ENCODE peak calls at places on chromosome 18, in five cellular contexts. One of them, this sample, is unnamed.

GRCh38 chr18:62331581-62332436 is 6.7 kb downstream of the TNFRSF11A start:
- DNase-seq in activated CD8-positive, alpha-beta memory T cell treated with anti-CD3 and anti-CD28 coated beads for 48 hours: no peak
- DNase-seq in transverse colon: no peak
- DNase-seq in stimulated activated CD4-positive, alpha-beta T cell treated with anti-CD3 and anti-CD28 coated beads, TNF-alpha, amount 100 ng/mL, for 4 hours: no peak
- DNase-seq in adrenal gland: peak
- DNase-seq in this sample: no peak

GRCh38 chr18:75160315-75160714 is 48.6 kb downstream of the PTGR3 start:
- DNase-seq in activated CD8-positive, alpha-beta memory T cell treated with anti-CD3 and anti-CD28 coated beads for 48 hours: no peak
- DNase-seq in stimulated activated CD4-positive, alpha-beta T cell treated with anti-CD3 and anti-CD28 coated beads, TNF-alpha, amount 100 ng/mL, for 4 hours: no peak
- DNase-seq in adrenal gland: no peak
- DNase-seq in transverse colon: no peak
- DNase-seq in this sample: no peak

GRCh38 chr18:36977121-36977520 is 148.2 kb downstream of the KIAA1328 start:
- DNase-seq in stimulated activated CD4-positive, alpha-beta T cell treated with anti-CD3 and anti-CD28 coated beads, TNF-alpha, amount 100 ng/mL, for 4 hours: no peak
- DNase-seq in activated CD8-positive, alpha-beta memory T cell treated with anti-CD3 and anti-CD28 coated beads for 48 hours: no peak
- DNase-seq in transverse colon: no peak
- DNase-seq in adrenal gland: no peak
- DNase-seq in this sample: no peak

GRCh38 chr18:32048507-32049091 is 30.0 kb downstream of the RNF125 start:
- DNase-seq in stimulated activated CD4-positive, alpha-beta T cell treated with anti-CD3 and anti-CD28 coated beads, TNF-alpha, amount 100 ng/mL, for 4 hours: no peak
- DNase-seq in adrenal gland: peak
- DNase-seq in transverse colon: peak
- DNase-seq in activated CD8-positive, alpha-beta memory T cell treated with anti-CD3 and anti-CD28 coated beads for 48 hours: no peak
- DNase-seq in this sample: no peak

GRCh38 chr18:67938691-67939090 is 422.2 kb upstream of the DSEL start:
- DNase-seq in transverse colon: no peak
- DNase-seq in adrenal gland: no peak
- DNase-seq in activated CD8-positive, alpha-beta memory T cell treated with anti-CD3 and anti-CD28 coated beads for 48 hours: no peak
- DNase-seq in stimulated activated CD4-positive, alpha-beta T cell treated with anti-CD3 and anti-CD28 coated beads, TNF-alpha, amount 100 ng/mL, for 4 hours: no peak
- DNase-seq in this sample: no peak

GRCh38 chr18:74310411-74310810 is 5.2 kb upstream of the C18orf63 start:
- DNase-seq in transverse colon: no peak
- DNase-seq in activated CD8-positive, alpha-beta memory T cell treated with anti-CD3 and anti-CD28 coated beads for 48 hours: no peak
- DNase-seq in adrenal gland: no peak
- DNase-seq in stimulated activated CD4-positive, alpha-beta T cell treated with anti-CD3 and anti-CD28 coated beads, TNF-alpha, amount 100 ng/mL, for 4 hours: no peak
- DNase-seq in this sample: peak

GRCh38 chr18:46343940-46344372 is 239.8 kb downstream of the HAUS1 start:
- DNase-seq in activated CD8-positive, alpha-beta memory T cell treated with anti-CD3 and anti-CD28 coated beads for 48 hours: no peak
- DNase-seq in transverse colon: peak
- DNase-seq in stimulated activated CD4-positive, alpha-beta T cell treated with anti-CD3 and anti-CD28 coated beads, TNF-alpha, amount 100 ng/mL, for 4 hours: peak
- DNase-seq in adrenal gland: no peak
- DNase-seq in this sample: peak

GRCh38 chr18:14959550-14959949 is 211.6 kb downstream of the ANKRD30B start:
- DNase-seq in stimulated activated CD4-positive, alpha-beta T cell treated with anti-CD3 and anti-CD28 coated beads, TNF-alpha, amount 100 ng/mL, for 4 hours: no peak
- DNase-seq in transverse colon: no peak
- DNase-seq in activated CD8-positive, alpha-beta memory T cell treated with anti-CD3 and anti-CD28 coated beads for 48 hours: no peak
- DNase-seq in adrenal gland: no peak
- DNase-seq in this sample: no peak

GRCh38 chr18:6728809-6729246 is 688 bp upstream of the ARHGAP28 start:
- DNase-seq in adrenal gland: no peak
- DNase-seq in activated CD8-positive, alpha-beta memory T cell treated with anti-CD3 and anti-CD28 coated beads for 48 hours: no peak
- DNase-seq in stimulated activated CD4-positive, alpha-beta T cell treated with anti-CD3 and anti-CD28 coated beads, TNF-alpha, amount 100 ng/mL, for 4 hours: no peak
- DNase-seq in transverse colon: no peak
- DNase-seq in this sample: no peak

GRCh38 chr18:76443519-76444435 is 51.3 kb downstream of the ZNF516 start:
- DNase-seq in adrenal gland: no peak
- DNase-seq in transverse colon: no peak
- DNase-seq in stimulated activated CD4-positive, alpha-beta T cell treated with anti-CD3 and anti-CD28 coated beads, TNF-alpha, amount 100 ng/mL, for 4 hours: no peak
- DNase-seq in activated CD8-positive, alpha-beta memory T cell treated with anti-CD3 and anti-CD28 coated beads for 48 hours: no peak
- DNase-seq in this sample: no peak

GRCh38 chr18:37179384-37179783 is 350.5 kb downstream of the KIAA1328 start:
- DNase-seq in stimulated activated CD4-positive, alpha-beta T cell treated with anti-CD3 and anti-CD28 coated beads, TNF-alpha, amount 100 ng/mL, for 4 hours: no peak
- DNase-seq in adrenal gland: no peak
- DNase-seq in transverse colon: no peak
- DNase-seq in activated CD8-positive, alpha-beta memory T cell treated with anti-CD3 and anti-CD28 coated beads for 48 hours: no peak
- DNase-seq in this sample: no peak

GRCh38 chr18:73232933-73233332 is 365.1 kb upstream of the NETO1 start:
- DNase-seq in adrenal gland: no peak
- DNase-seq in stimulated activated CD4-positive, alpha-beta T cell treated with anti-CD3 and anti-CD28 coated beads, TNF-alpha, amount 100 ng/mL, for 4 hours: no peak
- DNase-seq in activated CD8-positive, alpha-beta memory T cell treated with anti-CD3 and anti-CD28 coated beads for 48 hours: no peak
- DNase-seq in transverse colon: no peak
- DNase-seq in this sample: no peak

GRCh38 chr18:26003391-26003790 is 87.0 kb downstream of the SS18 start:
- DNase-seq in activated CD8-positive, alpha-beta memory T cell treated with anti-CD3 and anti-CD28 coated beads for 48 hours: no peak
- DNase-seq in transverse colon: no peak
- DNase-seq in stimulated activated CD4-positive, alpha-beta T cell treated with anti-CD3 and anti-CD28 coated beads, TNF-alpha, amount 100 ng/mL, for 4 hours: no peak
- DNase-seq in adrenal gland: no peak
- DNase-seq in this sample: no peak

GRCh38 chr18:12606592-12607315 is 51.2 kb downstream of the SPIRE1 start:
- DNase-seq in adrenal gland: no peak
- DNase-seq in stimulated activated CD4-positive, alpha-beta T cell treated with anti-CD3 and anti-CD28 coated beads, TNF-alpha, amount 100 ng/mL, for 4 hours: no peak
- DNase-seq in transverse colon: no peak
- DNase-seq in activated CD8-positive, alpha-beta memory T cell treated with anti-CD3 and anti-CD28 coated beads for 48 hours: no peak
- DNase-seq in this sample: no peak

GRCh38 chr18:3052411-3052758 is 39.4 kb upstream of the LPIN2 start:
- DNase-seq in stimulated activated CD4-positive, alpha-beta T cell treated with anti-CD3 and anti-CD28 coated beads, TNF-alpha, amount 100 ng/mL, for 4 hours: no peak
- DNase-seq in activated CD8-positive, alpha-beta memory T cell treated with anti-CD3 and anti-CD28 coated beads for 48 hours: no peak
- DNase-seq in transverse colon: no peak
- DNase-seq in adrenal gland: no peak
- DNase-seq in this sample: no peak

GRCh38 chr18:41073372-41073954 is 881.6 kb upstream of the PIK3C3 start:
- DNase-seq in stimulated activated CD4-positive, alpha-beta T cell treated with anti-CD3 and anti-CD28 coated beads, TNF-alpha, amount 100 ng/mL, for 4 hours: no peak
- DNase-seq in transverse colon: no peak
- DNase-seq in adrenal gland: no peak
- DNase-seq in activated CD8-positive, alpha-beta memory T cell treated with anti-CD3 and anti-CD28 coated beads for 48 hours: no peak
- DNase-seq in this sample: no peak

GRCh38 chr18:45110577-45111506 is 430.2 kb downstream of the SETBP1 start:
- DNase-seq in adrenal gland: no peak
- DNase-seq in activated CD8-positive, alpha-beta memory T cell treated with anti-CD3 and anti-CD28 coated beads for 48 hours: no peak
- DNase-seq in stimulated activated CD4-positive, alpha-beta T cell treated with anti-CD3 and anti-CD28 coated beads, TNF-alpha, amount 100 ng/mL, for 4 hours: no peak
- DNase-seq in transverse colon: no peak
- DNase-seq in this sample: no peak

GRCh38 chr18:63775166-63775730 is at the start of gene SERPINB7:
- DNase-seq in activated CD8-positive, alpha-beta memory T cell treated with anti-CD3 and anti-CD28 coated beads for 48 hours: no peak
- DNase-seq in stimulated activated CD4-positive, alpha-beta T cell treated with anti-CD3 and anti-CD28 coated beads, TNF-alpha, amount 100 ng/mL, for 4 hours: no peak
- DNase-seq in transverse colon: no peak
- DNase-seq in adrenal gland: no peak
- DNase-seq in this sample: no peak

GRCh38 chr18:49519041-49519971 is 32.3 kb upstream of the C18orf32 start:
- DNase-seq in adrenal gland: no peak
- DNase-seq in transverse colon: no peak
- DNase-seq in stimulated activated CD4-positive, alpha-beta T cell treated with anti-CD3 and anti-CD28 coated beads, TNF-alpha, amount 100 ng/mL, for 4 hours: no peak
- DNase-seq in activated CD8-positive, alpha-beta memory T cell treated with anti-CD3 and anti-CD28 coated beads for 48 hours: no peak
- DNase-seq in this sample: no peak

This sample was measured in Jurkat, Clone E6-1.